ENCODE peak calls at places on chromosomes 4 and X, in four cellular contexts. One of them, this sample, is unnamed.

GRCh38 chr4:109826719-109827118 is 1.1 kb upstream of the RRH start:
- DNase-seq in HFF-Myc: no peak
- DNase-seq in colonic mucosa: no peak
- DNase-seq in fibroblast of pulmonary artery: peak
- DNase-seq in this sample: no peak

GRCh38 chr4:163344147-163345050 is 707 bp downstream of the NPY5R start:
- DNase-seq in HFF-Myc: no peak
- DNase-seq in colonic mucosa: no peak
- DNase-seq in fibroblast of pulmonary artery: no peak
- DNase-seq in this sample: no peak

GRCh38 chr4:2489081-2489805 is 20.3 kb downstream of the RNF4 start:
- DNase-seq in HFF-Myc: no peak
- DNase-seq in colonic mucosa: no peak
- DNase-seq in fibroblast of pulmonary artery: no peak
- DNase-seq in this sample: no peak

GRCh38 chr4:60241886-60242285 is 958.2 kb upstream of the ADGRL3 start:
- DNase-seq in HFF-Myc: no peak
- DNase-seq in colonic mucosa: no peak
- DNase-seq in fibroblast of pulmonary artery: no peak
- DNase-seq in this sample: no peak

GRCh38 chr4:114287079-114287696 is 307.7 kb upstream of the ARSJ start:
- DNase-seq in HFF-Myc: no peak
- DNase-seq in colonic mucosa: peak
- DNase-seq in fibroblast of pulmonary artery: no peak
- DNase-seq in this sample: no peak

GRCh38 chrX:153635788-153636668 is 11.0 kb upstream of the DUSP9 start:
- DNase-seq in HFF-Myc: no peak
- DNase-seq in colonic mucosa: no peak
- DNase-seq in fibroblast of pulmonary artery: peak
- DNase-seq in this sample: peak

GRCh38 chr4:43374352-43374751 is 481.8 kb downstream of the GRXCR1 start:
- DNase-seq in HFF-Myc: no peak
- DNase-seq in colonic mucosa: no peak
- DNase-seq in fibroblast of pulmonary artery: no peak
- DNase-seq in this sample: no peak

GRCh38 chr4:155674669-155675071 is 8.0 kb downstream of the GUCY1A1 start:
- DNase-seq in HFF-Myc: no peak
- DNase-seq in colonic mucosa: no peak
- DNase-seq in fibroblast of pulmonary artery: no peak
- DNase-seq in this sample: no peak

GRCh38 chrX:74419861-74420193 is 1.5 kb upstream of the SLC16A2 start:
- DNase-seq in HFF-Myc: no peak
- DNase-seq in colonic mucosa: no peak
- DNase-seq in fibroblast of pulmonary artery: no peak
- DNase-seq in this sample: no peak

GRCh38 chrX:104112326-104112951 is at the start of gene ZCCHC18:
- DNase-seq in HFF-Myc: no peak
- DNase-seq in colonic mucosa: peak
- DNase-seq in fibroblast of pulmonary artery: peak
- DNase-seq in this sample: no peak

GRCh38 chr4:182343435-182343834 is 100.2 kb downstream of the TENM3 start:
- DNase-seq in HFF-Myc: no peak
- DNase-seq in colonic mucosa: no peak
- DNase-seq in fibroblast of pulmonary artery: no peak
- DNase-seq in this sample: no peak

GRCh38 chrX:30196322-30196721 is 19.0 kb upstream of the MAGEB2 start:
- DNase-seq in HFF-Myc: no peak
- DNase-seq in colonic mucosa: no peak
- DNase-seq in fibroblast of pulmonary artery: peak
- DNase-seq in this sample: no peak

GRCh38 chr4:48195853-48196252 is 61.8 kb upstream of the TXK start:
- DNase-seq in HFF-Myc: no peak
- DNase-seq in colonic mucosa: no peak
- DNase-seq in fibroblast of pulmonary artery: no peak
- DNase-seq in this sample: no peak

GRCh38 chr4:100679926-100680325 is 162.1 kb upstream of the EMCN start:
- DNase-seq in HFF-Myc: no peak
- DNase-seq in colonic mucosa: no peak
- DNase-seq in fibroblast of pulmonary artery: no peak
- DNase-seq in this sample: no peak

GRCh38 chrX:24221872-24222271 is 72.3 kb downstream of the ZFX start:
- DNase-seq in HFF-Myc: no peak
- DNase-seq in colonic mucosa: no peak
- DNase-seq in fibroblast of pulmonary artery: no peak
- DNase-seq in this sample: no peak

GRCh38 chrX:19515615-19516105 is 352 bp upstream of the MAP3K15 start:
- DNase-seq in HFF-Myc: no peak
- DNase-seq in colonic mucosa: no peak
- DNase-seq in fibroblast of pulmonary artery: no peak
- DNase-seq in this sample: no peak

GRCh38 chr4:109925396-109925795 is 12.7 kb downstream of the EGF start:
- DNase-seq in HFF-Myc: no peak
- DNase-seq in colonic mucosa: no peak
- DNase-seq in fibroblast of pulmonary artery: no peak
- DNase-seq in this sample: no peak

GRCh38 chr4:140071806-140072205 is 82.2 kb downstream of the MAML3 start:
- DNase-seq in HFF-Myc: no peak
- DNase-seq in colonic mucosa: no peak
- DNase-seq in fibroblast of pulmonary artery: peak
- DNase-seq in this sample: peak

GRCh38 chrX:48595929-48596328 is 1.4 kb upstream of the WDR13 start:
- DNase-seq in HFF-Myc: no peak
- DNase-seq in colonic mucosa: no peak
- DNase-seq in fibroblast of pulmonary artery: no peak
- DNase-seq in this sample: no peak

GRCh38 chrX:56728752-56729151 is 291 bp upstream of the NBDY start:
- DNase-seq in HFF-Myc: no peak
- DNase-seq in colonic mucosa: peak
- DNase-seq in fibroblast of pulmonary artery: peak
- DNase-seq in this sample: no peak

GRCh38 chr4:24456431-24456830 is 127.9 kb downstream of the DHX15 start:
- DNase-seq in HFF-Myc: no peak
- DNase-seq in colonic mucosa: no peak
- DNase-seq in fibroblast of pulmonary artery: no peak
- DNase-seq in this sample: no peak

GRCh38 chr4:74608151-74608949 is 163.4 kb downstream of the AREG start:
- DNase-seq in HFF-Myc: no peak
- DNase-seq in colonic mucosa: no peak
- DNase-seq in fibroblast of pulmonary artery: peak
- DNase-seq in this sample: no peak

GRCh38 chrX:109481986-109482385 is at the start of gene GUCY2F:
- DNase-seq in HFF-Myc: no peak
- DNase-seq in colonic mucosa: no peak
- DNase-seq in fibroblast of pulmonary artery: no peak
- DNase-seq in this sample: no peak

GRCh38 chr4:123399638-123400358 is 3.2 kb downstream of the SPRY1 start:
- DNase-seq in HFF-Myc: no peak
- DNase-seq in colonic mucosa: no peak
- DNase-seq in fibroblast of pulmonary artery: peak
- DNase-seq in this sample: no peak

GRCh38 chr4:67162692-67163091 is 382.6 kb downstream of the CENPC start:
- DNase-seq in HFF-Myc: no peak
- DNase-seq in colonic mucosa: no peak
- DNase-seq in fibroblast of pulmonary artery: no peak
- DNase-seq in this sample: no peak

GRCh38 chrX:120380699-120381098 is 18.8 kb downstream of the ATP1B4 start:
- DNase-seq in HFF-Myc: no peak
- DNase-seq in colonic mucosa: no peak
- DNase-seq in fibroblast of pulmonary artery: peak
- DNase-seq in this sample: peak

GRCh38 chr4:83114576-83114975 is at the start of gene PLAC8:
- DNase-seq in HFF-Myc: no peak
- DNase-seq in colonic mucosa: peak
- DNase-seq in fibroblast of pulmonary artery: no peak
- DNase-seq in this sample: peak

GRCh38 chrX:281166-281999 is at the start of gene PLCXD1:
- DNase-seq in HFF-Myc: no peak
- DNase-seq in colonic mucosa: no peak
- DNase-seq in fibroblast of pulmonary artery: peak
- DNase-seq in this sample: no peak

GRCh38 chr4:81905966-81906365 is 434.3 kb upstream of the RASGEF1B start:
- DNase-seq in HFF-Myc: no peak
- DNase-seq in colonic mucosa: no peak
- DNase-seq in fibroblast of pulmonary artery: no peak
- DNase-seq in this sample: no peak

GRCh38 chrX:39402158-39402557 is 600.9 kb downstream of the MID1IP1 start:
- DNase-seq in HFF-Myc: no peak
- DNase-seq in colonic mucosa: no peak
- DNase-seq in fibroblast of pulmonary artery: no peak
- DNase-seq in this sample: no peak

GRCh38 chr4:2336659-2337058 is 74.8 kb upstream of the MXD4 start:
- DNase-seq in HFF-Myc: no peak
- DNase-seq in colonic mucosa: no peak
- DNase-seq in fibroblast of pulmonary artery: no peak
- DNase-seq in this sample: no peak

GRCh38 chr4:185708348-185708747 is 103.6 kb downstream of the SORBS2 start:
- DNase-seq in HFF-Myc: no peak
- DNase-seq in colonic mucosa: no peak
- DNase-seq in fibroblast of pulmonary artery: peak
- DNase-seq in this sample: no peak

GRCh38 chrX:41122664-41123257 is 37.5 kb downstream of the USP9X start:
- DNase-seq in HFF-Myc: no peak
- DNase-seq in colonic mucosa: no peak
- DNase-seq in fibroblast of pulmonary artery: no peak
- DNase-seq in this sample: no peak

GRCh38 chr4:41245983-41246382 is 10.7 kb upstream of the UCHL1 start:
- DNase-seq in HFF-Myc: no peak
- DNase-seq in colonic mucosa: no peak
- DNase-seq in fibroblast of pulmonary artery: no peak
- DNase-seq in this sample: no peak

GRCh38 chrX:49247346-49247745 is 12.1 kb downstream of the CCDC22 start:
- DNase-seq in HFF-Myc: no peak
- DNase-seq in colonic mucosa: no peak
- DNase-seq in fibroblast of pulmonary artery: no peak
- DNase-seq in this sample: no peak

GRCh38 chr4:54318904-54319303 is 89.8 kb downstream of the PDGFRA start:
- DNase-seq in HFF-Myc: peak
- DNase-seq in colonic mucosa: no peak
- DNase-seq in fibroblast of pulmonary artery: peak
- DNase-seq in this sample: peak

GRCh38 chr4:88791274-88791673 is 93.6 kb upstream of the NAP1L5 start:
- DNase-seq in HFF-Myc: no peak
- DNase-seq in colonic mucosa: no peak
- DNase-seq in fibroblast of pulmonary artery: peak
- DNase-seq in this sample: no peak
- TF ChIP-seq CTCF in HFF-Myc: peak
- TF ChIP-seq CTCF in colonic mucosa: no peak
- TF ChIP-seq CTCF in fibroblast of pulmonary artery: no peak
- TF ChIP-seq CTCF in this sample: no peak

GRCh38 chrX:34654939-34655338 is 2.1 kb downstream of the TMEM47 start:
- DNase-seq in HFF-Myc: no peak
- DNase-seq in colonic mucosa: no peak
- DNase-seq in fibroblast of pulmonary artery: peak
- DNase-seq in this sample: no peak
- H3K4me3 ChIP-seq in HFF-Myc: peak
- H3K4me3 ChIP-seq in colonic mucosa: peak
- H3K4me3 ChIP-seq in fibroblast of pulmonary artery: peak
- H3K4me3 ChIP-seq in this sample: no peak

DNA sequence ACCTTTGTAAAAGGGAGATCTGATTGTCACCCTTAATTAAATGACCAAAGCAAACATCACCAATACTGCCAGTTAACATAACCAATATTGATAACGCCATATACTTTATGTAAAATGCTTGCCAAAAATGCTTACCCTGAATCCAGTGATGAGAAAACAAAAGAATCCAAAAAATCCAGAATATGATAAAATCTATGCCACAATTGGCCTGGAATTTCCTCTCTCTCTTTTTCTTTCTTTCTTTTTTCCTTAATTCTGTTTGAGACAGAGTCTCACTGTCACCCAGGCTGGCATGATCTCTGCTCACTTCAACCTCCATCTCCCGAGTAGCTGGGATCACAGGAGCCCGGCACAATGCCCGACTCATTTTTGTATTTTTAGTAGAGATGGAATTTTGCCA is 9.8 kb upstream of the SLC7A11 start:
- DNase-seq in HFF-Myc: no peak
- DNase-seq in colonic mucosa: no peak
- DNase-seq in fibroblast of pulmonary artery: no peak
- DNase-seq in this sample: no peak
- TF ChIP-seq CTCF in HFF-Myc: no peak
- TF ChIP-seq CTCF in colonic mucosa: no peak
- TF ChIP-seq CTCF in fibroblast of pulmonary artery: no peak
- TF ChIP-seq CTCF in this sample: no peak

GRCh38 chrX:45769919-45770582 is 569.4 kb upstream of the DIPK2B start:
- DNase-seq in HFF-Myc: no peak
- DNase-seq in colonic mucosa: peak
- DNase-seq in fibroblast of pulmonary artery: peak
- DNase-seq in this sample: no peak

GRCh38 chrX:45768666-45769065 is 568.0 kb upstream of the DIPK2B start:
- DNase-seq in HFF-Myc: no peak
- DNase-seq in colonic mucosa: no peak
- DNase-seq in fibroblast of pulmonary artery: no peak
- DNase-seq in this sample: no peak

GRCh38 chrX:45765281-45765680 is 564.6 kb upstream of the DIPK2B start:
- DNase-seq in HFF-Myc: no peak
- DNase-seq in colonic mucosa: no peak
- DNase-seq in fibroblast of pulmonary artery: no peak
- DNase-seq in this sample: no peak

GRCh38 chrX:45765726-45766125 is 565.0 kb upstream of the DIPK2B start:
- DNase-seq in HFF-Myc: no peak
- DNase-seq in colonic mucosa: no peak
- DNase-seq in fibroblast of pulmonary artery: no peak
- DNase-seq in this sample: no peak

DNA sequence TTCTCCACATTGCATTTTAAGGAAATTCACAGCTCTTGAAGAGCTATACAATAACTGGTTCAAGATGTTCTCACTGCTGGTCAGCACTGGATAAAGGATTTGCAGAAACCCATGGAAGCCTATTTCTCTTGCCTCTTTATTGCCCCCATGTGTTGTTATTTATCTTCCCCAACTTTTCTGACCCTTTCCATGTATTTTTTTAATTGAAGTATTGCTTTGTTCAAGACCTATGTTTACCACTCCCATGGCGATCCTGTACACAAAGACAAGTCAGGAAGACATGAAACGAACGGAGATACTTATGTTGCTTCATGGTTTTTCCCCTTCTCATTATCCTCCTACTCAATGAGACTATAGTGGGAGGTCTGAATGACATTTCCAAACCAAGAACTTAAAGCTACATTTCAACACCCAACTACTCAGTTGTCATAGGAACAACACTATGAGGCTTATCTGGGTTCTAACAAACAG is 566.4 kb upstream of the DIPK2B start:
- DNase-seq in HFF-Myc: no peak
- DNase-seq in colonic mucosa: no peak
- DNase-seq in fibroblast of pulmonary artery: peak
- DNase-seq in this sample: peak
- H3K4me3 ChIP-seq in HFF-Myc: peak
- H3K4me3 ChIP-seq in colonic mucosa: no peak
- H3K4me3 ChIP-seq in fibroblast of pulmonary artery: peak
- H3K4me3 ChIP-seq in this sample: peak

DNA sequence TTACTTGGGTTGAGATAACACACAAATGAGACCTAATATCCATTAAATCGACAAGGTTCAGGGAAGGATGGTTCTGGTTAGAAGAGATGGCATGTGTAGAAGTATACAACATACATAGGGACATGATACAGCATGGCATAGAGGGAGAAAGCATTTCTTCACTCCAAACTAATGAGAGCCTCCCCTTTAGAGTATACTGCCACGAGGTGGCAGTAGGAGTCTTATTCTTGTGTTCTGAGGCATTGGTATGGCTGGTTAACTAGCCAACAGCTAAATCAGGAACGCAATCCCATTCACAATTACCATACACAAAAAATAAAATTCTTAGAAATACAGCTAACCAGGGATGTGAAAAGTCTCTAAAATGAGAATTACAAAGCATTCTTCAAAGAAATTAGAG is 29.1 kb upstream of the TRO start:
- DNase-seq in HFF-Myc: no peak
- DNase-seq in colonic mucosa: peak
- DNase-seq in fibroblast of pulmonary artery: peak
- DNase-seq in this sample: peak
- TF ChIP-seq CTCF in HFF-Myc: peak
- TF ChIP-seq CTCF in colonic mucosa: no peak
- TF ChIP-seq CTCF in fibroblast of pulmonary artery: peak
- TF ChIP-seq CTCF in this sample: peak

This sample was measured in HL-60.